ENCODE peak calls at places on chromosomes 11 and 22, in five cellular contexts. F is neuronal stem cell, E is GM23338, V is HepG2, X is neural progenitor cell. T is an unnamed sample.

GRCh38 chr22:18028817-18029527 is 4.6 kb upstream of the MICAL3 start:
- DNase-seq in E (no peak), X (no peak), V (no peak), F (no peak), T (peak; percentile 68)

GRCh38 chr11:16933756-16934603 is 80.2 kb downstream of the PLEKHA7 start:
- DNase-seq in V (no peak), E (no peak), F (no peak), X (no peak), T (no peak)

GRCh38 chr11:40029406-40029805 is 1430.0 kb downstream of the LRRC4C start:
- DNase-seq in F (no peak), E (peak; percentile 2), X (no peak), V (no peak), T (no peak)

GRCh38 chr11:22460181-22460580 is 122.0 kb downstream of the SLC17A6 start:
- DNase-seq in X (no peak), E (no peak), F (no peak), V (no peak), T (no peak)

GRCh38 chr22:29623553-29624169 is 20.2 kb downstream of the NF2 start:
- DNase-seq in V (no peak), X (no peak), E (no peak), F (no peak), T (no peak)

GRCh38 chr22:19888131-19888746 is 33.6 kb upstream of the GNB1L start:
- DNase-seq in F (no peak), E (no peak), X (no peak), V (no peak), T (no peak)

GRCh38 chr11:97574976-97575665 is 1185.3 kb downstream of the JRKL start:
- DNase-seq in E (no peak), F (no peak), X (no peak), V (no peak), T (no peak)

GRCh38 chr22:42720263-42721044 is at the start of gene A4GALT:
- DNase-seq in V (no peak), E (peak; percentile 54), F (no peak), X (peak; percentile 73), T (peak; percentile 61)

GRCh38 chr11:41612415-41612814 is 153.0 kb upstream of the LRRC4C start:
- DNase-seq in V (no peak), E (peak; percentile 62), F (no peak), X (peak; percentile 3), T (no peak)

GRCh38 chr11:106420686-106421085 is 343.2 kb downstream of the AASDHPPT start:
- DNase-seq in E (no peak), F (no peak), X (no peak), V (no peak), T (no peak)

GRCh38 chr11:109490953-109491733 is 69.2 kb downstream of the C11orf87 start:
- DNase-seq in V (no peak), E (peak; percentile 38), X (no peak), F (no peak), T (no peak)

GRCh38 chr11:128705124-128705920 is 11.4 kb downstream of the FLI1 start:
- DNase-seq in X (no peak), E (no peak), F (no peak), V (no peak), T (no peak)

GRCh38 chr11:44304091-44305084 is 5.6 kb downstream of the ALX4 start:
- DNase-seq in V (no peak), E (peak; percentile 73), F (no peak), X (peak; percentile 86), T (no peak)

GRCh38 chr11:75735181-75735845 is 17.7 kb downstream of the MOGAT2 start:
- DNase-seq in X (no peak), F (no peak), V (no peak), E (no peak), T (no peak)

GRCh38 chr11:69003866-69004311 is 9.2 kb downstream of the MRGPRF start:
- DNase-seq in F (no peak), E (no peak), X (no peak), V (no peak), T (no peak)

GRCh38 chr11:21771097-21771496 is 421.8 kb upstream of the ANO5 start:
- DNase-seq in X (no peak), F (no peak), V (no peak), E (no peak), T (no peak)

GRCh38 chr22:39643311-39644083 is 72.9 kb downstream of the CACNA1I start:
- DNase-seq in X (no peak), F (no peak), E (no peak), V (no peak), T (no peak)

GRCh38 chr11:61532136-61533038 is 23.8 kb downstream of the LRRC10B start:
- DNase-seq in X (peak; percentile 76), E (peak; percentile 85), V (peak; percentile 34), F (no peak), T (peak; percentile 49)

GRCh38 chr11:130725417-130726233 is 190.7 kb downstream of the SNX19 start:
- DNase-seq in X (no peak), E (no peak), F (no peak), V (no peak), T (no peak)

GRCh38 chr11:69974528-69974927 is 103.6 kb upstream of the ANO1 start:
- DNase-seq in X (no peak), V (no peak), F (no peak), E (no peak), T (no peak)

GRCh38 chr11:1458340-1459218 is 28.0 kb downstream of the MOB2 start:
- DNase-seq in F (peak; percentile 35), E (peak; percentile 44), X (peak; percentile 70), V (no peak), T (peak; percentile 3)

GRCh38 chr11:13140028-13140870 is 131.1 kb downstream of the RASSF10 start:
- DNase-seq in X (no peak), V (peak; percentile 100), E (no peak), F (no peak), T (no peak)

GRCh38 chr11:2940166-2940929 is 11.1 kb upstream of the PHLDA2 start:
- DNase-seq in E (peak; percentile 37), V (peak; percentile 46), F (no peak), X (no peak), T (no peak)

GRCh38 chr11:44568358-44568705 is 2.9 kb downstream of the CD82 start:
- DNase-seq in X (no peak), V (no peak), E (no peak), F (no peak), T (no peak)

GRCh38 chr11:9208726-9209501 is 56.2 kb downstream of the DENND5A start:
- DNase-seq in V (no peak), F (no peak), X (peak; percentile 32), E (no peak), T (peak; percentile 32)

GRCh38 chr11:13338437-13339069 is 61.0 kb downstream of the BMAL1 start:
- DNase-seq in F (no peak), E (no peak), X (no peak), V (no peak), T (no peak)

DNA sequence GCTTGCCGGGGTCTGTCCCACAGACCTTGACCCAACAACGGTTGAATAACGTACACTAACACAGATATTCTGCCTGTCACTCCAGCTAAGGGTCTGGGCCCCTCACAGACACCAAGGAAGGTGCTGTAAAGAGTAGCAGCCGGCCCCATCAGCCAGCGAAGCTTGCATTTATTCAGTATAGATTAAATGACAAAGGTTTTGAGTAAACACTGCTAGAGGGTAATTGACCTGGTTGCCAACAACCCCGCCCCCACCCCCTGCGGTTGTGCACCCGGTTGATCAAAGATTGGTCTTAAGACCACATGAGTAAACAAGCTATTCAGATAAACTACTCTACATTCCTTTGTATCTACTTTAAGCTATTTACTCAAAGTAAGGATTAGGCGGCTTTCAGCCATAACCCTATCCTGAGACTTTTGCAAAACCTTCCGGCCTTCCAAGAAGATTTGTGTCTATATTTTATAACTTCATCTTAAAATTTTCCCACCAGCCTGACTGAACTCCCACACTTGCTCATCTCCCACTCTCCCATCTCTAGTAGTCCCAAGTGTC is 4.8 kb upstream of the CKAP5 start:
- DNase-seq in F (no peak), V (no peak), E (peak; percentile 69), X (peak; percentile 18), T (no peak)
- H3K4me3 ChIP-seq in F (no peak overlapping the region), V (no peak overlapping the region), E (no peak overlapping the region), X (no peak overlapping the region), T (no peak overlapping the region)

GRCh38 chr22:47310601-47311000 is 548.2 kb downstream of the TBC1D22A start:
- DNase-seq in E (no peak), V (no peak), X (no peak), F (no peak), T (no peak)
- H2AFZ ChIP-seq in E (no peak overlapping the region), V (no peak overlapping the region), X (no peak overlapping the region), F (no peak overlapping the region), T (no peak overlapping the region)

GRCh38 chr11:83073248-83073647 is 1.6 kb upstream of the RAB30 start:
- DNase-seq in E (no peak), X (no peak), F (no peak), V (no peak), T (peak; percentile 38)
- H3K4me3 ChIP-seq in E (peak overlapping the region; percentile 84), X (peak overlapping the region; percentile 93), F (peak overlapping the region; percentile 86), V (peak overlapping the region; percentile 92), T (peak overlapping the region; percentile 86)

DNA sequence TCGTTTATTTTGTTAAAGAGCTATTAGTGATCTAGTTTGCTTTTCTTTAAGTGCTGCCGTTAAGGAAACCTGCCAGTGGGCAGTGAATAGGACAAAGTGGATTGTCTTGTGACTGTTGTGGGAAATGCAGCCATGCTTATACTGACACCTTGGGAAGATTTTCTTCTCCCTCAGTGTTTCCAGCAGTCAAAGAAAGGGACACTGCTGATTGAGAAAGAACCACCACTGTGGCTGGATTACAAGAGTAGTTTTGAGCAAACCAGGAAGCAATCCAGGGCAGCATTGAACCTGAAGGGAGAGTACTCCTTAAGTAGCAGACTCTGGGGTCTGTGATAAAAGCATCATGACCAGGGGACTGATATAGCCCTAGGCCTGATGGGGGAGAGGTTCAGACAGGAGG is 167.9 kb downstream of the C11orf91 start:
- DNase-seq in E (no peak), F (no peak), V (no peak), X (no peak), T (no peak)
- H2AFZ ChIP-seq in E (peak overlapping the region; percentile 64), F (no peak overlapping the region), V (no peak overlapping the region), X (no peak overlapping the region), T (no peak overlapping the region)

DNA sequence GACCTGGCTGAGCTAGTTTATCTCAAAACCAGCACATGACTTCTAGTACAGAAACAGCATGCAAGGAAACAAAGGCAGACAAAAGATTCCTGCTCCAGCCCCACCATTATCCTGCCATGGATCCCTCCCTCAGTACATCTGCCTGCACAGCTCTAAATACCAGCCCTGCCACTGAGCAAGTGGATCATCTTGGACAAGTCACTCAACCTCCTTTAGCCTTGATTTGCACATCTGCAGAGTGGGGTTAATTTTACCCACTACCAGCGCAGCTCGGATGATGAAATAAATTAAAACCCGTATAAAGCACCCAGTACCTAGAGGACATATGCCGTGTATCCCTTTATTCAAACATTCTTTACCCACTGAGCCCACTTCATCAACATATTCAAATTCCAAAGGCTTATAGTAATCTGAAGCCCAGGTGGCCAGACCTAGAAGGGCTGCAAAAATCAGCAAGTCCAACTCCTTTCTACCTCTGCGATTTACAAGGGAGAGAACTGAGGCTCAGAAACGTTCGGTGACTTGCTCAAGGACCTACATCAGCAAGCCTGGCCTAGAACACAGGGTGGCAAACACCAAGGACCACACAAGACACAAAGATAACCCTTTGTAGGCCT is 7.5 kb downstream of the SYN3 start:
- DNase-seq in V (no peak), E (peak; percentile 72), F (no peak), X (no peak), T (no peak)
- H3K4me3 ChIP-seq in V (no peak overlapping the region), E (peak overlapping the region; percentile 48), F (no peak overlapping the region), X (no peak overlapping the region), T (no peak overlapping the region)

T was measured in OCI-LY7.